ENCODE peak calls at places on chromosomes 12 and 14, in four cellular contexts. P is Peyer's patch, B is K562, Z is GM23248. H is an unnamed sample.
A peak's percentile ranks its signal among the peaks of the same experiment; 100 is the strongest.

GRCh38 chr12:30913323-30913722 is 13.2 kb upstream of the TSPAN11 start:
- DNase-seq in Z (no peak), B (no peak), P (no peak), H (no peak)

GRCh38 chr14:64536488-64537245 is 3.9 kb upstream of the HSPA2 start:
- DNase-seq in P (no peak), B (no peak), Z (peak; percentile 65), H (no peak)

GRCh38 chr14:88166616-88167015 is 156.5 kb downstream of the KCNK10 start:
- DNase-seq in B (no peak), Z (peak; percentile 29), P (no peak), H (no peak)

GRCh38 chr14:23137221-23138172 is 18.4 kb upstream of the CEBPE start:
- DNase-seq in Z (no peak), B (no peak), P (no peak), H (no peak)

GRCh38 chr12:121811434-121812319 is 7.9 kb downstream of the SETD1B start:
- DNase-seq in P (peak; percentile 84), B (peak; percentile 82), Z (peak; percentile 86), H (peak; percentile 66)

GRCh38 chr14:74754157-74754556 is 9.0 kb upstream of the YLPM1 start:
- DNase-seq in Z (no peak), B (no peak), P (no peak), H (no peak)

GRCh38 chr12:5688226-5688625 is 256.3 kb downstream of the NTF3 start:
- DNase-seq in P (no peak), Z (no peak), B (no peak), H (peak; percentile 57)

GRCh38 chr12:58346032-58346632 is 404.8 kb downstream of the ATP23 start:
- DNase-seq in P (no peak), Z (peak; percentile 69), B (peak; percentile 49), H (no peak)

GRCh38 chr12:12349711-12350665 is at the start of gene MANSC1:
- DNase-seq in B (peak; percentile 63), Z (peak; percentile 62), P (peak; percentile 84), H (no peak)

GRCh38 chr12:113734503-113734902 is 231.6 kb downstream of the RBM19 start:
- DNase-seq in P (no peak), Z (no peak), B (no peak), H (no peak)

GRCh38 chr14:50002926-50003212 is 110.0 kb downstream of the ARF6 start:
- DNase-seq in B (no peak), Z (no peak), P (no peak), H (no peak)

GRCh38 chr12:104503191-104503590 is 46.4 kb downstream of the CHST11 start:
- DNase-seq in B (no peak), Z (no peak), P (no peak), H (no peak)

GRCh38 chr14:68792830-68793733 is at the start of gene ZFP36L1:
- DNase-seq in Z (peak; percentile 98), P (peak; percentile 91), B (peak; percentile 79), H (peak; percentile 90)

GRCh38 chr14:92615451-92615850 is 101.9 kb downstream of the RIN3 start:
- DNase-seq in B (no peak), P (peak; percentile 50), Z (no peak), H (peak; percentile 26)

GRCh38 chr14:61388173-61388975 is 67.0 kb downstream of the PRKCH start:
- DNase-seq in Z (peak; percentile 30), B (no peak), P (no peak), H (no peak)

GRCh38 chr12:80709811-80710726 is 2.6 kb downstream of the MYF6 start:
- DNase-seq in Z (no peak), B (no peak), P (no peak), H (peak; percentile 23)

GRCh38 chr14:22836301-22837058 is at the start of gene MMP14:
- DNase-seq in Z (peak; percentile 94), P (peak; percentile 70), B (peak; percentile 11), H (peak; percentile 87)

GRCh38 chr12:113109360-113109759 is 26.2 kb downstream of the RASAL1 start:
- DNase-seq in P (no peak), B (no peak), Z (no peak), H (no peak)

GRCh38 chr14:90536092-90536491 is 139.3 kb downstream of the CALM1 start:
- DNase-seq in P (no peak), Z (peak; percentile 13), B (no peak), H (no peak)

GRCh38 chr12:110245278-110245868 is 35.7 kb upstream of the ATP2A2 start:
- DNase-seq in Z (peak; percentile 22), P (peak; percentile 84), B (no peak), H (no peak)

GRCh38 chr12:50820177-50820576 is 22.5 kb upstream of the TMPRSS12 start:
- DNase-seq in Z (no peak), P (no peak), B (no peak), H (no peak)

GRCh38 chr14:100213956-100214767 is 24.8 kb upstream of the YY1 start:
- DNase-seq in Z (peak; percentile 93), P (peak; percentile 98), B (peak; percentile 94), H (peak; percentile 47)

GRCh38 chr12:96743606-96744005 is 163.5 kb upstream of the NEDD1 start:
- DNase-seq in Z (peak; percentile 64), P (no peak), B (no peak), H (no peak)

GRCh38 chr14:63210812-63211211 is 6.6 kb downstream of the RHOJ start:
- DNase-seq in P (no peak), B (no peak), Z (no peak), H (no peak)

GRCh38 chr14:29529418-29529817 is 398.2 kb downstream of the PRKD1 start:
- DNase-seq in P (no peak), B (peak; percentile 17), Z (peak; percentile 51), H (peak; percentile 58)

GRCh38 chr14:29527286-29527685 is 400.4 kb downstream of the PRKD1 start:
- DNase-seq in B (no peak), Z (no peak), P (no peak), H (no peak)

DNA sequence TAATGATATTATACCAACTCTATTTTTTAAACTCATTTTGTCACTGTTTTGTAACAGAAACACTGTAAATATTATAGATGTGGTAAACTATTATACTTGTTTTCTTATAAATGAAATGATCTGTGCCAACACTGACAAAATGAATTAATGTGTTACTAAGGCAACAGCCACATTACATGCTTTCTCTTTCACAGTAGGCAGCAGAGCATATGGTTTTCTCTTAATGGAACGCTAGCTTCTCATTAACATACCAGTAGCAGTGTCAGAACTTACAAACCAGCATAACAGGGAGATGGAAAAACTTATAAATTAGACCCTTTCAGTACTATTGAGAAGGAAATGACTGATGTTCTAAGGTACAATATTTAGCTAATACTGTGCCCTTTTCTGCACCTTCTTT is 398.8 kb downstream of the PRKD1 start:
- DNase-seq in P (no peak), B (no peak), Z (peak; percentile 0), H (no peak)
- H3K27ac ChIP-seq in P (no peak overlapping the region), B (no peak overlapping the region), Z (no peak overlapping the region), H (no peak overlapping the region)

DNA sequence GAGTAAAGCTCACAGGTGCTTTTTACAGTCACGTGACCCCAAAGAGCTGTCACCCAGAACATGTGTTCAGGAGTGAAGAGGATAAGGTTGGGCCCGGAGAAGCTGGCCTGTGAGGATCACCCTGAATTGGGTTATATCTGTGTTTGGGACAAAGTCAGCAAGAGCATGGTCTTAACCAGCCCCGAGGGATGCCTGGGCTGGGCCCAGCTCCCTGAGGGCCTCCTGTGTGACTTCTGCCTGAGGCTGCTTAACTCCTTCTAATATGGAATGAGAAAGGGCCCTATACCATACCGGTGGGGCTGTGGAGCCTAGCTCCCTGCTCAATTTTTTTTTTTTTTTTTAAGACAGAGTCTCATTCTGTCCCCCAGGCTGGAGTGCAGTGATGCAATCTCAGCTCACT is 2.5 kb downstream of the CDCA4 start:
- DNase-seq in P (no peak), Z (no peak), B (no peak), H (no peak)
- H3K4me1 ChIP-seq in P (peaks cover 20% of the 10 kb centered on the region), Z (peaks cover 21% of the 10 kb centered on the region), B (peaks cover 37% of the 10 kb centered on the region), H (peaks cover 22% of the 10 kb centered on the region)

DNA sequence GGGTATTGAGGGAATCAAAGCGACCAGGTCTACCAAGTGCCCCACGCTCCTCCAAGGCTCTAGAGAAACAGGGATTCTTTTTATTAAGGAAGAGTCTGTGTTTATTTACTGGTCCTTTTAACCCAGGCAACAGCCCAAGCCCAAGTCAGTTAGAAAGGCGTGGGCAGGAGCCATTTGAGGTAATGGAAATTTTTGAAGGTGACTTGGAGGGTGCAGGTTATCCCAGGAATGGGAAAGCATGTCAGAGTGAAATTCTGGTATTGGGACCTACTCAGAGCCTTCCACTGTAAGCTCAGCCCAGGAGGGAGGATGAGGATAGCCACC is 2.9 kb downstream of the SLC6A12 start:
- DNase-seq in B (no peak), Z (no peak), P (no peak), H (no peak)
- H3K27ac ChIP-seq in B (no peak overlapping the region), Z (no peak overlapping the region), P (no peak overlapping the region), H (no peak overlapping the region)

DNA sequence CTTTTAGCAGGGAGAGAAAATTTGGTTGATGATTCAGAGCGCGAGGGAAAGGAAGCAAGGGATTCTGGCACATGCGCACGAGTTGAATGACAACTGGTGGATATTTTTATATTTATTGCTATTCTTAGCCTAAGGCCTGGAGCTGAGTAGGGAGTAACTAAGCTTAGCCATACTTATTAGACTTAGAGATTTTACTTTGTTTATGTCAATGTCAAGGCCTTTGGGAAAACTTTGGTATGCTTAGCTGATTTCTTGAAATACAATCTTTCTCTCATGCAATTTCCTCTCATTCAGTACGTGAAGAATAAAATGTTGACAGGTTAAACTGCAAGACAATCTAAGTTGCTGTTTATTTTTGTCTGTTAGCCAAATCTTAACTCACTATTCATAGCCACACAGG is 101.1 kb downstream of the CRADD start:
- DNase-seq in Z (peak; percentile 95), B (no peak), P (no peak), H (no peak)
- H3K4me1 ChIP-seq in Z (peaks cover 58% of the 10 kb centered on the region), B (peaks cover 16% of the 10 kb centered on the region), P (peaks cover 2% of the 10 kb centered on the region), H (peaks cover 12% of the 10 kb centered on the region)

GRCh38 chr12:88921434-88921833 is 341.2 kb upstream of the KITLG start:
- DNase-seq in P (no peak), B (no peak), Z (no peak), H (no peak)
- H3K27ac ChIP-seq in P (no peak overlapping the region), B (no peak overlapping the region), Z (no peak overlapping the region), H (no peak overlapping the region)

H was measured in SJCRH30.